ENCODE peak calls at places on chromosomes 7 and 10, in eight cellular contexts. One of them, this sample, is unnamed.

GRCh38 chr10:95525033-95525418 is 36.1 kb downstream of the SORBS1 start:
- DNase-seq in GM18507: no peak
- DNase-seq in GM12891: no peak
- DNase-seq in CD4-positive, CD25-positive, alpha-beta regulatory T cell: no peak
- DNase-seq in activated naive CD4-positive, alpha-beta T cell: no peak
- DNase-seq in AG10803: no peak
- DNase-seq in fibroblast of pulmonary artery: no peak
- DNase-seq in hepatocyte: no peak
- DNase-seq in this sample: no peak

GRCh38 chr7:1476859-1477258 is 17.6 kb upstream of the MICALL2 start:
- DNase-seq in GM18507: no peak
- DNase-seq in AG10803: no peak
- DNase-seq in fibroblast of pulmonary artery: no peak
- DNase-seq in activated naive CD4-positive, alpha-beta T cell: no peak
- DNase-seq in hepatocyte: no peak
- DNase-seq in GM12891: no peak
- DNase-seq in CD4-positive, CD25-positive, alpha-beta regulatory T cell: no peak
- DNase-seq in this sample: no peak

GRCh38 chr7:35513828-35514227 is 181.1 kb downstream of the HERPUD2 start:
- DNase-seq in GM12891: no peak
- DNase-seq in activated naive CD4-positive, alpha-beta T cell: no peak
- DNase-seq in AG10803: no peak
- DNase-seq in fibroblast of pulmonary artery: no peak
- DNase-seq in GM18507: no peak
- DNase-seq in hepatocyte: no peak
- DNase-seq in CD4-positive, CD25-positive, alpha-beta regulatory T cell: no peak
- DNase-seq in this sample: no peak

GRCh38 chr10:131839351-131839750 is 61.5 kb upstream of the PPP2R2D start:
- DNase-seq in activated naive CD4-positive, alpha-beta T cell: no peak
- DNase-seq in fibroblast of pulmonary artery: no peak
- DNase-seq in hepatocyte: no peak
- DNase-seq in GM12891: no peak
- DNase-seq in CD4-positive, CD25-positive, alpha-beta regulatory T cell: no peak
- DNase-seq in GM18507: no peak
- DNase-seq in AG10803: no peak
- DNase-seq in this sample: no peak

GRCh38 chr10:74051729-74052342 is 53.9 kb downstream of the VCL start:
- DNase-seq in GM12891: no peak
- DNase-seq in GM18507: no peak
- DNase-seq in hepatocyte: no peak
- DNase-seq in activated naive CD4-positive, alpha-beta T cell: no peak
- DNase-seq in AG10803: no peak
- DNase-seq in CD4-positive, CD25-positive, alpha-beta regulatory T cell: no peak
- DNase-seq in fibroblast of pulmonary artery: no peak
- DNase-seq in this sample: no peak

GRCh38 chr7:142854505-142855400 is at the start of gene EPHB6:
- DNase-seq in GM12891: no peak
- DNase-seq in hepatocyte: peak
- DNase-seq in GM18507: peak
- DNase-seq in CD4-positive, CD25-positive, alpha-beta regulatory T cell: peak
- DNase-seq in activated naive CD4-positive, alpha-beta T cell: no peak
- DNase-seq in fibroblast of pulmonary artery: peak
- DNase-seq in AG10803: peak
- DNase-seq in this sample: peak

GRCh38 chr10:130873636-130874035 is 437.9 kb downstream of the TCERG1L start:
- DNase-seq in activated naive CD4-positive, alpha-beta T cell: no peak
- DNase-seq in hepatocyte: no peak
- DNase-seq in GM12891: no peak
- DNase-seq in AG10803: no peak
- DNase-seq in GM18507: no peak
- DNase-seq in CD4-positive, CD25-positive, alpha-beta regulatory T cell: no peak
- DNase-seq in fibroblast of pulmonary artery: no peak
- DNase-seq in this sample: no peak

GRCh38 chr7:11524476-11525398 is 307.3 kb downstream of the THSD7A start:
- DNase-seq in AG10803: no peak
- DNase-seq in GM18507: no peak
- DNase-seq in fibroblast of pulmonary artery: no peak
- DNase-seq in activated naive CD4-positive, alpha-beta T cell: no peak
- DNase-seq in CD4-positive, CD25-positive, alpha-beta regulatory T cell: no peak
- DNase-seq in hepatocyte: no peak
- DNase-seq in GM12891: no peak
- DNase-seq in this sample: no peak

GRCh38 chr10:42768581-42769152 is 13.9 kb upstream of the BMS1 start:
- DNase-seq in GM12891: no peak
- DNase-seq in GM18507: no peak
- DNase-seq in fibroblast of pulmonary artery: no peak
- DNase-seq in activated naive CD4-positive, alpha-beta T cell: no peak
- DNase-seq in CD4-positive, CD25-positive, alpha-beta regulatory T cell: no peak
- DNase-seq in AG10803: no peak
- DNase-seq in hepatocyte: no peak
- DNase-seq in this sample: no peak

GRCh38 chr7:42097756-42098155 is 139.3 kb downstream of the GLI3 start:
- DNase-seq in GM12891: no peak
- DNase-seq in activated naive CD4-positive, alpha-beta T cell: no peak
- DNase-seq in hepatocyte: peak
- DNase-seq in CD4-positive, CD25-positive, alpha-beta regulatory T cell: no peak
- DNase-seq in fibroblast of pulmonary artery: peak
- DNase-seq in AG10803: peak
- DNase-seq in GM18507: no peak
- DNase-seq in this sample: no peak

This sample was measured in GM10248.